ENCODE peak calls at places on chromosomes 1 and 21, in six cellular contexts. L is cardiac muscle cell, Q is IMR-90, P is bronchial epithelial cell, U is foreskin fibroblast, K is GM23338. O is an unnamed sample.

GRCh38 chr1:33036051-33036525 is 595 bp downstream of the AK2 start:
- DNase-seq in K (peak; percentile 26), Q (peak; percentile 19), U (peak; percentile 38), L (no peak), P (peak; percentile 44), O (no peak)

GRCh38 chr1:173024543-173024942 is 26.2 kb downstream of the TNFSF18 start:
- DNase-seq in U (no peak), Q (no peak), L (no peak), P (no peak), K (no peak), O (no peak)

GRCh38 chr1:213231795-213232231 is 180.8 kb downstream of the RPS6KC1 start:
- DNase-seq in U (peak; percentile 78), K (peak; percentile 79), P (no peak), Q (peak; percentile 48), L (no peak), O (no peak)

GRCh38 chr1:17795081-17795809 is 40.1 kb downstream of the ACTL8 start:
- DNase-seq in U (no peak), L (no peak), K (no peak), Q (no peak), P (no peak), O (no peak)

GRCh38 chr1:201184307-201184706 is 6.3 kb upstream of the IGFN1 start:
- DNase-seq in L (peak; percentile 49), U (peak; percentile 43), K (no peak), Q (peak; percentile 11), P (no peak), O (peak; percentile 68)

GRCh38 chr1:201877877-201878339 is 10.8 kb upstream of the SHISA4 start:
- DNase-seq in L (peak; percentile 59), Q (peak; percentile 63), K (peak; percentile 83), U (peak; percentile 80), P (peak; percentile 55), O (no peak)

GRCh38 chr1:206770531-206771352 is at the start of gene IL19:
- DNase-seq in Q (peak; percentile 34), L (no peak), K (peak; percentile 5), P (peak; percentile 67), U (no peak), O (no peak)

GRCh38 chr21:42688226-42688840 is 34.9 kb downstream of the PDE9A start:
- DNase-seq in U (no peak), Q (no peak), K (no peak), P (no peak), L (no peak), O (no peak)

GRCh38 chr1:185442065-185442464 is 125.0 kb upstream of the IVNS1ABP start:
- DNase-seq in U (peak; percentile 52), Q (peak; percentile 29), P (no peak), K (no peak), L (no peak), O (no peak)

GRCh38 chr21:27024316-27024715 is 57.4 kb upstream of the ADAMTS5 start:
- DNase-seq in P (no peak), K (no peak), Q (peak; percentile 71), L (no peak), U (peak; percentile 22), O (no peak)

GRCh38 chr1:210244746-210245367 is 12.3 kb downstream of the SERTAD4 start:
- DNase-seq in L (no peak), P (no peak), K (no peak), U (no peak), Q (no peak), O (no peak)

GRCh38 chr1:61071205-61071830 is 11.0 kb upstream of the NFIA start:
- DNase-seq in K (peak; percentile 66), L (no peak), P (no peak), U (no peak), Q (no peak), O (no peak)

GRCh38 chr21:31912501-31912900 is 39.7 kb downstream of the HUNK start:
- DNase-seq in U (no peak), L (no peak), K (no peak), P (no peak), Q (no peak), O (no peak)

GRCh38 chr1:175818929-175819328 is 75.5 kb upstream of the TNR start:
- DNase-seq in P (no peak), U (no peak), K (no peak), Q (no peak), L (no peak), O (no peak)

GRCh38 chr1:236608930-236609726 is 4.8 kb upstream of the HEATR1 start:
- DNase-seq in K (peak; percentile 80), Q (peak; percentile 35), P (peak; percentile 67), L (peak; percentile 81), U (peak; percentile 61), O (no peak)

GRCh38 chr1:151825204-151825603 is 6.4 kb downstream of the RORC start:
- DNase-seq in L (no peak), K (no peak), Q (no peak), U (no peak), P (no peak), O (no peak)

GRCh38 chr1:147516157-147516917 is 25.0 kb upstream of the BCL9 start:
- DNase-seq in U (no peak), P (no peak), K (no peak), L (no peak), Q (no peak), O (no peak)

GRCh38 chr1:19349999-19350398 is 37.9 kb downstream of the SLC66A1 start:
- DNase-seq in P (no peak), U (no peak), K (no peak), Q (no peak), L (no peak), O (no peak)

GRCh38 chr21:39885119-39885848 is 18.0 kb downstream of the PCP4 start:
- DNase-seq in P (no peak), K (no peak), U (no peak), Q (no peak), L (peak; percentile 27), O (no peak)

DNA sequence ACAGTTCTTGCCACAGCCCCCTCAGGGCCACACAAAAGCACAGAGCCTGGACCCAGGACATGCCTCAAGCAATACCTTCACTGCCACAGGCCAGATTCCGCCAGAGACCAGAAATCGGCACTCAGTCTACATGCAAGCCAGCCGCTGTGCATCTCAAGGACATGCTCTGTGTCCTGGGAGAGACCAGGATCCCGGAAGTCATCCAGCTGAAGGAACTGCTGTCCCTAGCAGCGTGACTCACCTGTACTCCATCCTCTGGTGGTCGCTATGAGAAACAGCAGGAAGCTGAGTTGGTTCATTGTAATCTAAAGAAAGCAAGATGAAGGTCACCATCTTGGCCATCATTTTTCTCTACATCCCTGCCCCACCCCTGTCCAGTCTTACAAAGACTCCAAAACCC is 401 bp downstream of the ITLN1 start:
- DNase-seq in U (no peak), L (no peak), Q (no peak), K (peak; percentile 68), P (peak; percentile 4), O (no peak)
- TF ChIP-seq CTCF in U (no peak), L (no peak), Q (no peak), K (peak; percentile 47), P (peak; percentile 14), O (no peak)

GRCh38 chr1:1232224-1232800 is at the start of gene B3GALT6:
- DNase-seq in P (no peak), U (no peak), Q (peak; percentile 12), L (no peak), K (peak; percentile 61), O (no peak)

GRCh38 chr1:1231400-1232223 is at the start of gene SDF4:
- DNase-seq in P (peak; percentile 86), Q (peak; percentile 95), K (peak; percentile 97), L (peak; percentile 97), U (peak; percentile 99), O (peak; percentile 82)

GRCh38 chr1:1233567-1233892 is 1.5 kb downstream of the B3GALT6 start:
- DNase-seq in K (no peak), U (no peak), P (no peak), Q (no peak), L (no peak), O (no peak)

GRCh38 chr1:1234180-1234808 is 2.3 kb downstream of the B3GALT6 start:
- DNase-seq in U (no peak), L (no peak), Q (no peak), P (no peak), K (no peak), O (no peak)

GRCh38 chr1:1232801-1233566 is 947 bp downstream of the B3GALT6 start:
- DNase-seq in K (no peak), L (no peak), U (no peak), P (no peak), Q (no peak), O (no peak)
- H3K4me3 ChIP-seq in K (peak overlapping the region; percentile 28), L (no peak overlapping the region), U (no peak overlapping the region), P (no peak overlapping the region), Q (peak overlapping the region; percentile 42), O (peak overlapping the region; percentile 31)

DNA sequence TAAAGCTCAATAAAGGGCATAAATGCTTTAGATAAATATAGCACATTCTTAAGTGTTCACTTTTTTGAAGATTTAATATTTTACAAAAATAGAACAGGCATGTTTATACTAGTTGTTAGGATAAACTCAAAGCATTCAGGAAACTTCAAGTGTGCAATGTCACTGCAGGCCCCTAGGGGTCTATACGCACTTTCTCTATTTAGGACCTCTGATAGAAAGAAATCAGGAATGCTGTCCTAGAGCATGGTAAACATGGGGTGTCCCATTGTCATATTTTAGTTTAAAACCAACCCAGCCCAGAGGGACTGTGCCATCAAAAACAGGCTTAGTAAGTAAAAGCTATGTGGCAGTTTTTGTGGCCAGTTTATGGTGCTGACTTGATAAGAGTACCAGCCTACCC is 102.2 kb downstream of the BARHL2 start:
- DNase-seq in K (peak; percentile 68), Q (no peak), P (no peak), L (no peak), U (no peak), O (no peak)
- TF ChIP-seq CTCF in K (peak; percentile 58), Q (peak; percentile 22), P (peak; percentile 19), L (peak; percentile 23), U (no peak), O (peak; percentile 17)

GRCh38 chr1:8394456-8395321 is 76.8 kb downstream of the SLC45A1 start:
- DNase-seq in L (no peak), P (peak; percentile 95), K (no peak), U (peak; percentile 81), Q (peak; percentile 96), O (peak; percentile 76)
- H3K4me3 ChIP-seq in L (no peak overlapping the region), P (no peak overlapping the region), K (no peak overlapping the region), U (no peak overlapping the region), Q (no peak overlapping the region), O (no peak overlapping the region)

GRCh38 chr1:37922767-37923550 is 23.9 kb downstream of the INPP5B start:
- DNase-seq in Q (no peak), U (no peak), L (no peak), K (no peak), P (no peak), O (no peak)

GRCh38 chr1:37914719-37915483 is 32.0 kb downstream of the INPP5B start:
- DNase-seq in U (no peak), L (peak; percentile 21), K (no peak), Q (no peak), P (no peak), O (no peak)

GRCh38 chr1:37915484-37916093 is 31.3 kb downstream of the INPP5B start:
- DNase-seq in U (no peak), K (no peak), L (no peak), P (no peak), Q (no peak), O (no peak)

GRCh38 chr1:37923551-37923889 is 23.3 kb downstream of the INPP5B start:
- DNase-seq in L (no peak), P (no peak), K (no peak), Q (no peak), U (no peak), O (no peak)

DNA sequence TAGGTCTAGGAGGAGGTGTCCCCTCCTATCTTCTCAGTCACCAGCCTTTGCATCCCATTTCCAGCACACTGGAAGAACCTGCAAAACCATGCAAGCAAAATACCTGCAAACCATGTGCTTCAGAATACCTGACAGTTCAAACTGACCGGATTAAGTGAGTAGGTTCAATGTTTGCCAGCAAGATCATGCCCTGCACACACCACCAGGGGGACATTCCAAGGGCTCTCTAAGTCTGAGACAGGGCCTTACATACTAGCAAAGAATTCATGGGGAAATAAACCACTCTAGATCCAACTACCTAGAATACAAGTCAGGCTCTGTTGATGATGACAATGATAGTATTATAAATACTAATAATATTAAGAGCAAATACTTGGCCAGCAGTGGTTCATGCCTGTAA is 27.6 kb downstream of the INPP5B start:
- DNase-seq in Q (peak; percentile 41), U (peak; percentile 29), L (peak; percentile 16), P (peak; percentile 37), K (peak; percentile 71), O (no peak)
- TF ChIP-seq CTCF in Q (peak; percentile 45), U (peak; percentile 53), L (peak; percentile 53), P (peak; percentile 51), K (peak; percentile 54), O (peak; percentile 63)

O was measured in HFF-Myc.